ENCODE peak calls at places on chromosomes 5 and 9, in seven cellular contexts. W, N, E, L, F, G and T are unnamed samples.

GRCh38 chr9:86246752-86247161 is 12.7 kb downstream of the C9orf153 start:
- DNase-seq in F (no peak), L (no peak), G (peak), E (no peak), N (no peak), W (peak), T (peak)

GRCh38 chr5:132658383-132659302 is 670 bp downstream of the IL13 start:
- DNase-seq in G (no peak), L (no peak), E (no peak), F (no peak), W (no peak), N (no peak), T (no peak)

GRCh38 chr9:114633452-114634089 is 22.5 kb downstream of the TMEM268 start:
- DNase-seq in G (no peak), N (no peak), L (no peak), E (no peak), F (no peak), W (no peak), T (no peak)

GRCh38 chr5:127564002-127564769 is 46.7 kb downstream of the PRRC1 start:
- DNase-seq in G (peak), E (peak), F (peak), L (peak), N (no peak), W (peak), T (peak)

GRCh38 chr5:43893951-43894684 is 291.1 kb downstream of the NNT start:
- DNase-seq in W (no peak), F (no peak), E (no peak), N (no peak), G (no peak), L (no peak), T (no peak)

GRCh38 chr5:123875444-123876264 is 363.7 kb downstream of the CSNK1G3 start:
- DNase-seq in L (no peak), F (no peak), N (peak), G (peak), W (no peak), E (no peak), T (peak)

GRCh38 chr9:69674741-69675438 is 2.7 kb upstream of the APBA1 start:
- DNase-seq in W (no peak), N (no peak), L (no peak), G (peak), F (no peak), E (no peak), T (no peak)

GRCh38 chr5:116088062-116088461 is 3.2 kb downstream of the COMMD10 start:
- DNase-seq in F (no peak), N (no peak), G (no peak), L (no peak), W (no peak), E (no peak), T (no peak)

GRCh38 chr5:98121036-98121936 is 652.2 kb upstream of the RGMB start:
- DNase-seq in N (no peak), G (no peak), W (no peak), E (no peak), L (no peak), F (no peak), T (peak)

GRCh38 chr5:176153741-176154140 is 84.5 kb upstream of the SIMC1 start:
- DNase-seq in G (peak), W (peak), L (no peak), N (no peak), E (no peak), F (no peak), T (no peak)

GRCh38 chr9:122228191-122228905 is 409 bp downstream of the LHX6 start:
- DNase-seq in F (peak), E (no peak), G (no peak), W (no peak), L (no peak), N (no peak), T (peak)

GRCh38 chr9:113675475-113675941 is 200.6 kb upstream of the ZNF618 start:
- DNase-seq in L (no peak), N (no peak), F (peak), G (peak), W (peak), E (no peak), T (no peak)

GRCh38 chr5:154143121-154143725 is 47.3 kb upstream of the GALNT10 start:
- DNase-seq in G (peak), L (no peak), F (no peak), N (no peak), E (no peak), W (no peak), T (no peak)

GRCh38 chr9:127347831-127348699 is 48.9 kb upstream of the SLC2A8 start:
- DNase-seq in L (no peak), N (no peak), F (peak), E (no peak), W (no peak), G (peak), T (no peak)

GRCh38 chr9:108296056-108296455 is 559.7 kb downstream of the ACTL7B start:
- DNase-seq in F (no peak), L (no peak), G (peak), E (no peak), N (no peak), W (no peak), T (no peak)

GRCh38 chr5:116272281-116272941 is 187.6 kb downstream of the COMMD10 start:
- DNase-seq in E (no peak), G (peak), F (no peak), N (no peak), L (no peak), W (no peak), T (no peak)

GRCh38 chr5:53008751-53009150 is 19.6 kb downstream of the ITGA2 start:
- DNase-seq in W (no peak), F (no peak), N (no peak), L (no peak), E (no peak), G (no peak), T (no peak)

GRCh38 chr5:128409401-128409800 is 128.6 kb downstream of the FBN2 start:
- DNase-seq in G (peak), W (no peak), E (no peak), L (no peak), N (no peak), F (no peak), T (no peak)

GRCh38 chr5:135353952-135354721 is 44.9 kb downstream of the MACROH2A1 start:
- DNase-seq in N (no peak), F (no peak), G (peak), W (no peak), E (no peak), L (no peak), T (no peak)

GRCh38 chr5:174736777-174737176 is 12.4 kb downstream of the MSX2 start:
- DNase-seq in L (no peak), G (no peak), N (no peak), F (no peak), E (no peak), W (no peak), T (no peak)

GRCh38 chr5:172858990-172859811 is 25.1 kb downstream of the ERGIC1 start:
- DNase-seq in W (peak), G (peak), N (no peak), F (peak), L (no peak), E (no peak), T (no peak)

GRCh38 chr5:139473565-139473964 is 2.8 kb downstream of the SMIM33 start:
- DNase-seq in G (peak), L (no peak), N (no peak), W (no peak), E (no peak), F (no peak), T (no peak)

GRCh38 chr5:139473105-139473504 is 2.3 kb downstream of the SMIM33 start:
- DNase-seq in W (no peak), F (no peak), L (no peak), N (no peak), G (peak), E (no peak), T (peak)

GRCh38 chr5:139472410-139473030 is 1.7 kb downstream of the SMIM33 start:
- DNase-seq in L (no peak), F (no peak), G (no peak), W (no peak), E (no peak), N (no peak), T (no peak)

GRCh38 chr5:139470821-139471300 is at the start of gene SMIM33:
- DNase-seq in W (no peak), F (no peak), E (no peak), L (no peak), N (no peak), G (no peak), T (no peak)

GRCh38 chr5:139468421-139468931 is 2.3 kb upstream of the SMIM33 start:
- DNase-seq in G (no peak), L (no peak), E (no peak), N (no peak), F (no peak), W (no peak), T (peak)
- TF ChIP-seq CTCF in G (no peak), L (no peak), E (no peak), N (no peak), F (no peak), W (no peak), T (no peak)

GRCh38 chr9:37529111-37529510 is 43.4 kb downstream of the POLR1E start:
- DNase-seq in F (no peak), E (peak), N (peak), G (no peak), L (peak), W (no peak), T (no peak)
- TF ChIP-seq CTCF in F (no peak), E (no peak), N (no peak), G (no peak), L (no peak), W (no peak), T (no peak)

GRCh38 chr5:54905942-54906537 is 79.4 kb downstream of the ESM1 start:
- DNase-seq in L (peak), W (peak), E (peak), N (peak), F (peak), G (peak), T (peak)
- TF ChIP-seq CTCF in L (peak), W (peak), E (peak), N (peak), F (peak), G (peak), T (peak)

GRCh38 chr9:91978739-91979414 is 28.8 kb upstream of the ROR2 start:
- DNase-seq in W (no peak), N (no peak), L (peak), F (peak), G (peak), E (no peak), T (peak)
- TF ChIP-seq CTCF in W (peak), N (no peak), L (peak), F (peak), G (peak), E (no peak), T (peak)

DNA sequence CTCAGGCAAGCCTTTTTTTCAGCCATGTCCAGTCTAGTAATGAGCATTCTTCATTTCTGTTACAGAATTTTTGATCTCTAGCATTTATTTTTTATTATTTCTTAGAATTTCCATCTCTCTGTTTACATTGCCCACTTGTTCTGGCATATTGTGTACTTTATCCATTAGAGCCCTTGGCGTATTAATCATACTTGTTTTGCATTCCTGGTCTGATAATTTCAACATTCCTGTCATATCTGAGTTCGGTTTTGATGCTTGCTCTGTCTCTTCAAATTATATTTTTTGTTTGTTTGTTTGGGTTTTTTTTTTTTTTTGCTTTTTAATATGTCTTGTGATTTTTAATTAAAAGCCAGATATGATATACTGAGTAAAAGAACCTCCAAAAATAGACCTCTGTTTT is 23.0 kb upstream of the JAK2 start:
- DNase-seq in G (peak), W (no peak), E (no peak), N (no peak), F (no peak), L (no peak), T (no peak)
- TF ChIP-seq CTCF in G (no peak), W (no peak), E (no peak), N (no peak), F (no peak), L (no peak), T (no peak)

DNA sequence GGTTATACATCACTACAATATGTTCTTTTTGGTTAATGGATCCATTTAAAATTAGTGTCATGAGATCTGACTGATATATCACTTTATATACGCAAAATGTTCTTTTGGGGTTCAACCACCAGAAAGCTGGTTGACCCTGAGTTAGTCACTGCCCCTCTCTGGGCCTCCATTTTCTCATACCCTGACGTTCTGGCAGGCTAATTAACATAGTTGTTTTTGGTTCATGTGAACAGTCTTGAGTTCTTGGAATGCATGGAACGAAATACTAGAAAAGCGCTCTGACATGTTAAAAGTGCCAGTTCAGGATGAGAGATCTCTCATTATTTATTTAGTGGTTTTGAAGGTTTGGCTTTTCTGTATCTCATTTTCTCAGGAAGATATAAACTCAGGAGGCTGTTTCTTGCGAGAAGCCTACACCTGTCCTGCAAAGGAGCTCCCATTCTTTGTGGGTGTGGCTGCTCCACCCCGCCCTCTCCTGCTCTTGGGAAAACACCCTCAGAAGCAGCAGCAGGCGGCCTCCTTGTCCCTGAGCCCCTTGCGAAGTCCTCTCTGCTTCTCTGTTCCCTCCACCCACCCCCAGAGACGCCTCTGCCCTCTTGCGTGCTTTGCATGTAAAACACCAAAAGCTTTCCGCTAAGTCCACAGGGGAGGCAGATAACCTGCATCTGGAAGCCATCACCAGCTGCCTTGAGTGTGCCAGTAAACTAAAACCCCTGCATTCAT is 302.4 kb upstream of the PANK3 start:
- DNase-seq in L (no peak), F (no peak), E (no peak), W (no peak), N (no peak), G (no peak), T (peak)
- TF ChIP-seq CTCF in L (no peak), F (no peak), E (no peak), W (no peak), N (no peak), G (no peak), T (no peak)

GRCh38 chr5:90161399-90161798 is 248.2 kb downstream of the CETN3 start:
- DNase-seq in N (peak), L (no peak), G (peak), W (peak), E (no peak), F (peak), T (peak)
- TF ChIP-seq CTCF in N (no peak), L (no peak), G (peak), W (peak), E (no peak), F (no peak), T (peak)

DNA sequence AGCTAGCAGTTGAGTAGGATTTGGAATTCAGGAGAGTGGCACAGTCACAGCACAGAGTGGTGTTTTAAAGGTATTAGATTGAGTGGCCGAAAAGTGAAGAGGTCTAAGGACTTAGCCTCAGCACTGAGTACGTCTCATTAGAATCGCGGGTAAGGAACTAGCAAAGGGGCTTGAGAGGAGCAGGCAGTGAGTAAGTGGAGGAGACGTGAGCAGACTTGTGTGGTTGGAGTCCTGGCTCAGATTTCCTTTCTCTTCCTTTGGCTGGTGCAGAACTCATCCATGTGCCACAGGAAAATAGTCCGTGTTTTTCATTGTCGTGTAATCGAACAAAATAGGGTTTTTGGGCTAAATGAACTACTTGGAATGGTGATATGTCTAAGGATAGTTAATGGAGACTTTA is 3.4 kb downstream of the EXOSC2 start:
- DNase-seq in G (no peak), W (no peak), F (no peak), L (no peak), N (no peak), E (no peak), T (no peak)
- TF ChIP-seq CTCF in G (no peak), W (no peak), F (no peak), L (no peak), N (no peak), E (no peak), T (no peak)

GRCh38 chr5:179858586-179859427 is at the start of gene MRNIP:
- DNase-seq in N (peak), G (peak), W (peak), E (peak), L (peak), F (peak), T (peak)
- TF ChIP-seq CTCF in N (peak), G (peak), W (peak), E (no peak), L (peak), F (no peak), T (no peak)

GRCh38 chr9:124037790-124038189 is 26.2 kb downstream of the LHX2 start:
- DNase-seq in W (no peak), N (no peak), L (no peak), G (no peak), E (no peak), F (no peak), T (no peak)
- TF ChIP-seq CTCF in W (no peak), N (no peak), L (no peak), G (peak), E (no peak), F (no peak), T (no peak)